ENCODE peak calls at places on chromosomes 7 and 10, in nine cellular contexts. J is IMR-90, O is heart left ventricle, D is NB4, F is stomach, A is K562, P is HepG2, H is ovary, I is A549. Q is an unnamed sample.

GRCh38 chr10:33476757-33477273 is 142.3 kb upstream of the NRP1 start:
- DNase-seq in D (no peak), H (no peak), F (no peak), P (no peak), I (no peak), J (no peak), A (no peak), O (peak), Q (peak)

GRCh38 chr10:103661951-103662405 is 168.5 kb downstream of the NEURL1 start:
- DNase-seq in J (no peak), P (no peak), H (no peak), A (no peak), I (no peak), D (no peak), F (no peak), O (no peak), Q (no peak)

GRCh38 chr7:135335628-135336139 is 102.0 kb downstream of the STRA8 start:
- DNase-seq in H (no peak), I (peak), O (peak), J (peak), D (peak), F (peak), A (peak), P (peak), Q (peak)

GRCh38 chr10:86520871-86521619 is 547 bp downstream of the WAPL start:
- DNase-seq in I (peak), O (peak), F (peak), J (peak), D (peak), A (peak), H (peak), P (peak), Q (peak)

GRCh38 chr10:71948496-71949067 is 15.6 kb upstream of the CHST3 start:
- DNase-seq in J (no peak), P (peak), O (no peak), F (no peak), H (no peak), A (no peak), D (no peak), I (no peak), Q (no peak)

GRCh38 chr10:49119746-49120145 is 4.4 kb upstream of the VSTM4 start:
- DNase-seq in H (no peak), I (no peak), P (no peak), O (no peak), F (no peak), A (no peak), D (no peak), J (peak), Q (no peak)

GRCh38 chr7:18045171-18045570 is 17.5 kb upstream of the PRPS1L1 start:
- DNase-seq in P (no peak), F (no peak), J (no peak), H (no peak), O (no peak), A (no peak), I (no peak), D (no peak), Q (no peak)

GRCh38 chr10:124142296-124142853 is 49.0 kb upstream of the CHST15 start:
- DNase-seq in D (no peak), A (no peak), H (no peak), P (no peak), O (no peak), F (no peak), J (no peak), I (no peak), Q (no peak)

GRCh38 chr7:151968357-151968756 is 12.1 kb downstream of the GALNTL5 start:
- DNase-seq in P (no peak), H (no peak), F (no peak), A (peak), J (no peak), I (no peak), D (no peak), O (no peak), Q (no peak)

GRCh38 chr7:44045226-44046014 is 918 bp downstream of the DBNL start:
- DNase-seq in O (no peak), J (no peak), P (no peak), F (no peak), D (peak), H (no peak), A (peak), I (no peak), Q (peak)

GRCh38 chr10:43078986-43079273 is 2.1 kb downstream of the RET start:
- DNase-seq in H (no peak), F (no peak), D (peak), I (peak), P (no peak), J (no peak), A (peak), O (no peak), Q (peak)
- TF ChIP-seq CTCF in H (no peak), F (no peak), D (peak), I (peak), P (peak), J (peak), A (peak), O (peak), Q (peak)

GRCh38 chr7:100974021-100974420 is 4.7 kb downstream of the MUC12 start:
- DNase-seq in D (no peak), O (no peak), A (no peak), F (no peak), P (no peak), I (peak), H (no peak), J (no peak), Q (no peak)

GRCh38 chr7:100971111-100972001 is 2.0 kb downstream of the MUC12 start:
- DNase-seq in F (no peak), H (no peak), D (no peak), J (no peak), A (no peak), O (no peak), I (no peak), P (no peak), Q (no peak)

GRCh38 chr7:100972002-100972347 is 2.6 kb downstream of the MUC12 start:
- DNase-seq in P (no peak), O (no peak), H (no peak), J (no peak), F (no peak), I (no peak), A (no peak), D (no peak), Q (no peak)

GRCh38 chr7:100978300-100978699 is 8.9 kb downstream of the MUC12 start:
- DNase-seq in A (no peak), H (no peak), J (no peak), I (no peak), F (no peak), O (no peak), D (no peak), P (no peak), Q (no peak)

DNA sequence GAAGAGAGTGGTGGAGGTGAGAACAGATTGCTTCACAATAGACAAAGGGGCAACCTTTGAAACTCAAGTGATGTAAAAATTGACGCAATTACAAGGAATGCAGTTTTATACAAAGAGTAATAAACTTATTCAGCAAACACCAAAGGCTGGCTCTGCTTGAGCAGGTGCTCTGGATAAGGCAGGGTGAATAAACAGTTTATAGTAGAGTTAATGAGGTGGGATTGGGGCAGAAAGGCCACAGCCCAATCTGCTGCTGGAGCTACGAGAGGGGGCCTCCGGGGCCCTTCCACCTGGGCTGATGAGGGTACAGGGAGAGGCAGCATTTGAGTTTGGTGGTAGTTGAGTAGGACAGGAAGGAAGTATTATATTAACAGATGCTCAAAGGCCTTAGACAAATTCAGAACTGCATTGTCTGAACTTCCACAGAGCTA is 6.0 kb downstream of the MUC12 start:
- DNase-seq in D (no peak), H (no peak), P (no peak), I (no peak), J (no peak), O (no peak), F (no peak), A (no peak), Q (no peak)
- TF ChIP-seq POLR2A in D (no peak), H (no peak), P (no peak), I (no peak), J (no peak), O (no peak), F (no peak), A (no peak), Q (no peak)

GRCh38 chr10:117175901-117176534 is 21.3 kb upstream of the KCNK18 start:
- DNase-seq in P (peak), D (peak), H (peak), I (peak), J (peak), A (peak), F (peak), O (peak), Q (no peak)

GRCh38 chr10:117178190-117178589 is 19.1 kb upstream of the KCNK18 start:
- DNase-seq in A (no peak), P (no peak), D (no peak), H (no peak), I (no peak), O (no peak), J (no peak), F (no peak), Q (no peak)

GRCh38 chr10:117170244-117170643 is 27.0 kb upstream of the KCNK18 start:
- DNase-seq in O (no peak), J (no peak), D (no peak), A (no peak), H (no peak), F (no peak), P (no peak), I (no peak), Q (no peak)

GRCh38 chr10:117174439-117175214 is 22.7 kb upstream of the KCNK18 start:
- DNase-seq in H (peak), D (peak), F (peak), A (peak), P (peak), J (peak), O (peak), I (peak), Q (peak)

DNA sequence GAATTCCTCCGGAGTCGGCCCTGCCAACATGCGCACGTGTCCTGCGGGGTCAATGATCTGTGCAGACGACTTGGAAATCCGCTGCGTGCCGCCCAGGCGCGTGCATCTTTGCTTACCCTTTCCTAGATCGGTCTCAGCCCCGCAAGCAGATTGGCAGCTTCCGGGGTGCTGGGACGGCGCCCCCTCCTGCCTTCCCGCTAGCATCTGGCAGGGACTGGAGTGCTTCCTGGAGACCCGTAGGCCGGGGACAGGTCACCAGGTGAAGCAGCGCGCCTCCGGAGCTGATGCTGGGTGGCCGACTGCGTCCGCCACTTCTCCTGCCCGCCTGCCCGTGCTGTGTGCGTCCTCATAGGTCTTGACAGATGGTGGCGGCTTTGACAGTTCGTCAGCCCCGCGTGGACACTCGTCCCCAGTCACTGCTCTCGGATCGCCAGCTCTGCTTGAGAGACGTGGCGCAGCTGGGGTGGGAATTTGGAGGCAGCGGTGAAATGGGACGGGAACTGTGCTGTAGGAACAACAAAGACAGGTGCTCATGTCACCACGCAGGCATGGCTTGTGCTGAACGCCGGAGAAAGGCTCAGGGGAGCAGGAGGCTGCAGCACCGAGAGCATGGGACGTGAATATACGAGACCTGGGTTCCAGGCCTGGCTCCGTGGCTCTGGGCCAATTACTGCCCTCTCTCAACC is 21.9 kb upstream of the KCNK18 start:
- DNase-seq in J (no peak), A (no peak), D (no peak), O (peak), H (peak), F (no peak), P (no peak), I (peak), Q (peak)
- TF ChIP-seq CTCF in J (no peak), A (no peak), D (no peak), O (no peak), H (no peak), F (no peak), P (no peak), I (no peak), Q (no peak)

GRCh38 chr7:128862571-128863432 is at the start of gene ATP6V1F:
- DNase-seq in F (peak), I (peak), D (peak), A (peak), P (peak), O (peak), H (peak), J (peak), Q (peak)
- TF ChIP-seq POLR2A in F (no peak), I (peak), D (peak), A (peak), P (peak), O (peak), H (peak), J (peak), Q (peak)

DNA sequence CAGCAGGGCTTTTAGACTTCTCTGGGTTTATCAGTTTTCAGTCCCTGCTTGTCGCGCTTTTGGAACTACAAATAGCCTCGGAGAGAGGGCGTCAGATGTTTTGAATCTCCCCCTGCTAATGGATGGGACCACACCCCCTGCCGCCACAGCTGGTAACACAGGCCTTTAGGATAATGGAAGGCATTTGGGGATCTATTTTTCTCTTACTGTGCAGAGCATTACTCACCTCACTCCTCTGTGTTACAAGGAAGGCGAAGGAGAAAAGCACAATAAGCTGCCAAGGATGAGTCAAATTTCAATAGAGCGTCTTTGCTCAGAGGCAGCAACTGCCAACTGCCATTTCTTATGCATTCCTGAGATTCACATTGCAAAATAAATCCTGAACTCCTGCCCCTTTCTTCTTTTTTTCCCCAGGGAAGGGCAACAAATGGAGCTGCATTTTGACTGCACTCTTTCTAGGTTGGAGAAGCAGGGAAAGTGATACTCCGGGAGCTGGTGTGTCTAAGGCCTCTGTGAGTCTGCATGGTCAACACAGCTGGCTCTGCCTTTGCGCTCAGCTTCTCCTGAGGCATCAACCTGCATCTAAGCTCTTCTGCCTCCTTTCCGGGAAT is 31.5 kb upstream of the SMNDC1 start:
- DNase-seq in H (no peak), D (no peak), J (peak), F (no peak), O (no peak), A (no peak), I (peak), P (no peak), Q (no peak)
- TF ChIP-seq CTCF in H (no peak), D (no peak), J (peak), F (no peak), O (no peak), A (no peak), I (no peak), P (no peak), Q (no peak)

DNA sequence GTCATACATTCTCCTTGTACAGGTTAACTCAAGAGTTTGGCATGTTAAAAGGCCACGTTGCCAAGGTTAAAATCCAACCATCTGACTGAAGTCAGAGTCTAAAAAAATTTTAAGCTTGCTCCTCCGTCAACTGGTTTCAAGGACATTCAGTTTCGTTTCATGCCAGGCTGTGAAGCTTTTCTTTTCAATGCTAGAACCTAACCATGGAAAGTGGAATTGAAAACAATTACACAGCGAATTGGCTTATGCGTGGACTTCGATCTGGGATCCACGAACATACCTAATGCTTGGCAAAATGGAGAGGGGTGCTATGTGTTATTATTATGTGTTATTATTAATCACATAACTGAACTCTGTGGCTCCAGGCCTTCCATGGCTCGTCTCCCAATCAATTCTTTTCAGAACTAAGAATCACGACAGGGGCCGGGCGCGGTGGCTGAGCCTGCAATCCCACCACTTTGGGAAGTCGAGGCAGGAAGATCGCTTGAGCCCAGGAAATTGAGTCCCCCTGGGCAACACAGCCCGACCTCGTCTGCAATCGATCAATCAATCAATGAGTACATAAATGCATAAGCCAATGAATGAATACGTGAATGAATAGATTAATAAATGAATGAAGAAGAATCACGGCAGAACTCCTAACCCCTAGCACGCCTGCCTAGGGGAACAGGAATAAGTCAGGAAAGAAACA is 785 bp upstream of the ARL5B start:
- DNase-seq in F (no peak), H (peak), D (peak), J (peak), O (peak), A (peak), P (peak), I (no peak), Q (no peak)
- TF ChIP-seq POLR2A in F (no peak), H (no peak), D (no peak), J (peak), O (no peak), A (no peak), P (peak), I (no peak), Q (peak)